ENCODE peak calls at places on chromosomes 16 and 17, in seven cellular contexts. R is mesendoderm; W is epithelial cell of esophagus; V is effector memory CD8-positive, alpha-beta T cell; H is A549; G is HEK293T; E is AG04450. I is an unnamed sample.

GRCh38 chr16:74951676-74952075 is 33.2 kb downstream of the WDR59 start:
- DNase-seq in R (no peak), G (no peak), H (no peak), E (no peak), W (no peak), V (no peak), I (no peak)

GRCh38 chr17:40293363-40293762 is 5.7 kb downstream of the CDC6 start:
- DNase-seq in R (no peak), G (no peak), W (no peak), E (no peak), V (no peak), H (no peak), I (no peak)

GRCh38 chr17:83199500-83200201 is 120.2 kb downstream of the METRNL start:
- DNase-seq in G (no peak), R (no peak), W (no peak), V (peak; percentile 43), H (no peak), E (no peak), I (peak; percentile 62)

GRCh38 chr16:80317132-80318098 is 223.4 kb upstream of the DYNLRB2 start:
- DNase-seq in W (peak; percentile 26), V (no peak), E (no peak), G (peak; percentile 48), H (no peak), R (peak; percentile 63), I (no peak)

GRCh38 chr17:77995146-77995852 is 36.8 kb downstream of the TNRC6C start:
- DNase-seq in G (no peak), R (peak; percentile 10), W (no peak), H (no peak), E (no peak), V (no peak), I (no peak)

GRCh38 chr16:66810391-66810790 is 9.0 kb upstream of the TERB1 start:
- DNase-seq in G (no peak), W (peak; percentile 72), V (no peak), R (peak; percentile 5), H (no peak), E (no peak), I (no peak)

GRCh38 chr16:18950469-18951185 is 24.4 kb upstream of the SMG1 start:
- DNase-seq in E (no peak), V (no peak), W (no peak), G (no peak), H (no peak), R (no peak), I (no peak)

GRCh38 chr17:39002991-39003715 is 36.0 kb upstream of the FBXO47 start:
- DNase-seq in W (no peak), V (no peak), R (no peak), G (no peak), E (no peak), H (no peak), I (peak; percentile 88)

GRCh38 chr17:46822388-46822921 is 4.0 kb upstream of the WNT3 start:
- DNase-seq in G (no peak), V (no peak), W (peak; percentile 25), E (no peak), H (peak; percentile 45), R (no peak), I (no peak)